ENCODE peak calls at places on chromosome 11, in four cellular contexts. One of them, this sample, is unnamed.
A peak's percentile ranks its signal among the peaks of the same experiment; 100 is the strongest.

GRCh38 chr11:12376259-12376971 is 956 bp upstream of the PARVA start:
- DNase-seq in AG08396: peak; percentile 40
- DNase-seq in lung microvascular endothelial cell: peak; percentile 45
- DNase-seq in AG09319: no peak
- DNase-seq in this sample: peak; percentile 36

GRCh38 chr11:67668191-67668551 is 6.3 kb downstream of the ALDH3B2 start:
- DNase-seq in AG08396: peak; percentile 3
- DNase-seq in lung microvascular endothelial cell: no peak
- DNase-seq in AG09319: no peak
- DNase-seq in this sample: no peak

GRCh38 chr11:116790167-116791001 is 1.3 kb downstream of the APOA5 start:
- DNase-seq in AG08396: no peak
- DNase-seq in lung microvascular endothelial cell: no peak
- DNase-seq in AG09319: no peak
- DNase-seq in this sample: no peak

GRCh38 chr11:79937935-79938334 is 497.1 kb upstream of the TENM4 start:
- DNase-seq in AG08396: no peak
- DNase-seq in lung microvascular endothelial cell: no peak
- DNase-seq in AG09319: no peak
- DNase-seq in this sample: no peak

GRCh38 chr11:56183459-56183858 is 7.0 kb downstream of the OR5J2 start:
- DNase-seq in AG08396: no peak
- DNase-seq in lung microvascular endothelial cell: no peak
- DNase-seq in AG09319: no peak
- DNase-seq in this sample: no peak

GRCh38 chr11:17313349-17314231 is 37.1 kb downstream of the NUCB2 start:
- DNase-seq in AG08396: no peak
- DNase-seq in lung microvascular endothelial cell: no peak
- DNase-seq in AG09319: no peak
- DNase-seq in this sample: peak; percentile 7

GRCh38 chr11:65932558-65932919 is 12.7 kb upstream of the TSGA10IP start:
- DNase-seq in AG08396: no peak
- DNase-seq in lung microvascular endothelial cell: no peak
- DNase-seq in AG09319: no peak
- DNase-seq in this sample: no peak

GRCh38 chr11:71977743-71978418 is 20.8 kb upstream of the IL18BP start:
- DNase-seq in AG08396: peak; percentile 59
- DNase-seq in lung microvascular endothelial cell: peak; percentile 62
- DNase-seq in AG09319: peak; percentile 20
- DNase-seq in this sample: peak; percentile 49

GRCh38 chr11:19428206-19429001 is 187.7 kb upstream of the E2F8 start:
- DNase-seq in AG08396: no peak
- DNase-seq in lung microvascular endothelial cell: peak; percentile 39
- DNase-seq in AG09319: no peak
- DNase-seq in this sample: no peak

GRCh38 chr11:36672815-36673450 is 74.9 kb upstream of the RAG2 start:
- DNase-seq in AG08396: peak; percentile 12
- DNase-seq in lung microvascular endothelial cell: peak; percentile 60
- DNase-seq in AG09319: peak; percentile 1
- DNase-seq in this sample: no peak

GRCh38 chr11:61148016-61148640 is 13.1 kb downstream of the VPS37C start:
- DNase-seq in AG08396: no peak
- DNase-seq in lung microvascular endothelial cell: no peak
- DNase-seq in AG09319: no peak
- DNase-seq in this sample: no peak

GRCh38 chr11:77171885-77172665 is 44.0 kb downstream of the MYO7A start:
- DNase-seq in AG08396: no peak
- DNase-seq in lung microvascular endothelial cell: no peak
- DNase-seq in AG09319: no peak
- DNase-seq in this sample: no peak

GRCh38 chr11:119752946-119753345 is 23.9 kb upstream of the NECTIN1 start:
- DNase-seq in AG08396: no peak
- DNase-seq in lung microvascular endothelial cell: no peak
- DNase-seq in AG09319: no peak
- DNase-seq in this sample: no peak

GRCh38 chr11:65709661-65710060 is 2.4 kb upstream of the KAT5 start:
- DNase-seq in AG08396: no peak
- DNase-seq in lung microvascular endothelial cell: no peak
- DNase-seq in AG09319: no peak
- DNase-seq in this sample: no peak

GRCh38 chr11:76947790-76948189 is 86.4 kb upstream of the B3GNT6 start:
- DNase-seq in AG08396: no peak
- DNase-seq in lung microvascular endothelial cell: no peak
- DNase-seq in AG09319: no peak
- DNase-seq in this sample: no peak

GRCh38 chr11:20226936-20227335 is 66.7 kb upstream of the DBX1 start:
- DNase-seq in AG08396: no peak
- DNase-seq in lung microvascular endothelial cell: no peak
- DNase-seq in AG09319: no peak
- DNase-seq in this sample: no peak

This sample was measured in hepatic stellate cell.